ENCODE peak calls at places on chromosomes 1 and 21, in four cellular contexts. V is K562, G is GM12891, L is SK-N-SH. J is an unnamed sample.

GRCh38 chr1:32321712-32322291 is 14.2 kb downstream of the MARCKSL1 start:
- DNase-seq in G (no peak), L (no peak), V (no peak), J (no peak)

GRCh38 chr21:33380483-33380998 is 22.7 kb upstream of the IFNGR2 start:
- DNase-seq in V (peak; percentile 58), L (no peak), G (no peak), J (peak; percentile 40)

GRCh38 chr21:44929799-44930542 is 9.3 kb upstream of the ITGB2 start:
- DNase-seq in V (no peak), L (no peak), G (no peak), J (no peak)

GRCh38 chr1:223180803-223181321 is 37.8 kb upstream of the TLR5 start:
- DNase-seq in L (no peak), V (no peak), G (no peak), J (no peak)

GRCh38 chr1:1433804-1434130 is 1.7 kb upstream of the VWA1 start:
- DNase-seq in L (peak; percentile 31), V (no peak), G (peak; percentile 44), J (peak; percentile 30)

GRCh38 chr1:163273766-163274441 is 47.9 kb upstream of the NUF2 start:
- DNase-seq in L (no peak), G (no peak), V (no peak), J (no peak)

GRCh38 chr1:192159034-192159433 is 772 bp downstream of the RGS18 start:
- DNase-seq in G (no peak), V (no peak), L (no peak), J (no peak)

GRCh38 chr1:181094813-181095212 is 6.3 kb downstream of the IER5 start:
- DNase-seq in V (no peak), L (no peak), G (no peak), J (no peak)

GRCh38 chr1:99565606-99566289 is 80.2 kb upstream of the PALMD start:
- DNase-seq in G (no peak), V (no peak), L (no peak), J (no peak)

GRCh38 chr1:67429011-67429527 is 1.1 kb downstream of the SERBP1 start:
- DNase-seq in V (no peak), L (peak; percentile 32), G (no peak), J (peak; percentile 8)

GRCh38 chr1:11434506-11434905 is 44.4 kb upstream of the DISP3 start:
- DNase-seq in V (no peak), G (no peak), L (no peak), J (no peak)

GRCh38 chr1:11429935-11430334 is 49.0 kb upstream of the DISP3 start:
- DNase-seq in G (no peak), V (no peak), L (no peak), J (no peak)

GRCh38 chr1:11434926-11435325 is 44.0 kb upstream of the DISP3 start:
- DNase-seq in L (no peak), V (no peak), G (no peak), J (no peak)

GRCh38 chr1:11431946-11432507 is 46.9 kb upstream of the DISP3 start:
- DNase-seq in L (no peak), G (no peak), V (no peak), J (no peak)

DNA sequence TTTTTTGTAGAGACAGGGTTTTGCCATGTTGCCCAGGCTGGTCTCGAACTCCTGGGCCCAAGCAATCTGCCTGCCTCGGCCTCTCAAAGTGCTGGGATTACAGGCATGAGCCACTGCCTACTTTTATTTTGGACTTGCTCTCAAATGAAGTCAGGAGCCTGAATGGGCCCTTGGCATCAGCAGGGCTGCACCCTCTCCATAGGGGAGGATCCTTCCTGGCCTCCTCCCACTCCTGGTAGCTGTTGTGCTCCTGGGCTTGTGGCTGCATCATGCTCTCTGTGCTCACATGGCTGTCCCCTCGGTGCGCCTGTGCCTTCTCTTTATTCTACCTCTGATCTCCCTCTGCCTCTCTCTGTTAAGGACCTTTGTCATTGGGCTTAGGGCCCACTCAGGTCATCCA is 46.4 kb upstream of the DISP3 start:
- DNase-seq in L (no peak), G (no peak), V (no peak), J (no peak)
- TF ChIP-seq TAF1 in L (no peak), G (no peak), V (no peak), J (no peak)

DNA sequence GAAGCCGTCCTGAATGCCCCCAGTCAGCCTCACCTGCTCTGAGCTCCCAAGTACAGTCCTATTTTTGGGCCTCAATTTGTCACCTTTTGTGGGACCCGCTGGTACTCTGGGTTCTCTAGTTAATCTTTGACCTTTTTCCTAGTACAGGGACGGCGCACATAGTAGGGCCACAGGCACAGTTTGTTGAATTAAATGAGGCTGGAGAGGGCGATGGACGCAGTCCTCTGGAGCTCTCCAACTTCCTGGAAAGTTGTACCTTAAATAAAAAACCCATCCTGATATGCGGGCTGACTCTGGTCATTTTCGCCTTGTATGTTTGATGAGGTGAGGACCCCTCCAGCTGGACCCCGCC is 4.8 kb downstream of the FAM110D start:
- DNase-seq in L (no peak), G (no peak), V (no peak), J (no peak)
- TF ChIP-seq POLR2AphosphoS5 in L (no peak), G (no peak), V (no peak), J (no peak)

DNA sequence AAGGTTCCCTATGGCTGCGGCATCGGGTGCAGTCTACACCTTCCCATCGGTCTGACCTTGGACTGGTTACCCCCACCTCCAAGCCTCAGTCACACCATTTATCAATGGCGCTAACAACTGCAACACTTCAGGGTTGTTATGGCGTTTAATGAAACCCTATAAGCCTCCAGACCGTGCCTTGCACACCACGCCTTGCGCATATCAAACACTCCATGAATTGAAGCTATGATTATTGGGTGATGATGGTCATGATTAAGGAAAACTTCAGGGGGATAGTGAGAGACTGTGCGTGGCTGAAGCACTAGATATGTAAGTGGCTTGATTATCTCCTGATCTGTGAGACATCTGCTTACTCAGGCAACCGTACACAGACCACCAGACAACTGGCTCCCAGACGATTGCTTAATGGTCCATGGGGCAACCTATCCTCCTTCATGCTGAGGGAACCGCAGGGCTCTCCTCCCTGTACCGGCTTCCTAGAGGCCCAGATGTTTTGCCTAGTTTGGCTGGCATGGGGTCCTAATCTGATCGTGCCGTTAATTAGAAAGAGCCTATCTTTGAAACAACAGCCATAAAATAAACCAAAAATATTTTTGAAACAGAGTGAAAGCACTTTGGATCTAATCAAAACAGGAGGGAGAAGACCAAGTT is 51.7 kb downstream of the IRF2BP2 start:
- DNase-seq in V (peak; percentile 62), G (no peak), L (peak; percentile 69), J (no peak)
- TF ChIP-seq TAF1 in V (no peak), G (no peak), L (no peak), J (no peak)

DNA sequence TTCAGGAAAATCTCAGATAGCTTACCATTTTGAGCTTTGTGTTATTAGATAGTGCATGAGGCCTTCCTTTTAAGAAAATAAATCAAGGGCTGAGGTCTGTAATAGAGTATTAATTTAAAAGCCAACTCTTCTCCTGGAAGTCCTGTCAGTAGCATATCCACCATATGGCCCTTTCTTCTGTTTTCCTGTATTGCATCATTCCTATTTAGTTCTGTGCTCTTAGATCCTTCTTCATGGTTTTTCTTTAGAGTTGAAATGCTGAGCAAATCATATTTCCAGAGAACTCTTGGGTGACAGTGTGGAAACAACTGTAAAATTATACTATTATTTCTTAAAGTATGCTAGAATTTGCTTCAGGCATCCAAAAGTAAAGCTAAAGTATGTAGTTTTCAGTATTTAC is 91.7 kb downstream of the TTC3 start:
- DNase-seq in G (no peak), V (no peak), L (no peak), J (no peak)
- TF ChIP-seq POLR2AphosphoS5 in G (no peak), V (no peak), L (no peak), J (no peak)

GRCh38 chr1:226989081-226989747 is 49.1 kb downstream of the COQ8A start:
- DNase-seq in G (no peak), L (no peak), V (no peak), J (no peak)

GRCh38 chr1:226991920-226992319 is 51.8 kb downstream of the COQ8A start:
- DNase-seq in G (no peak), L (no peak), V (no peak), J (no peak)

GRCh38 chr1:226988337-226988672 is 48.2 kb downstream of the COQ8A start:
- DNase-seq in G (no peak), L (no peak), V (no peak), J (no peak)

GRCh38 chr1:226987623-226988336 is 47.7 kb downstream of the COQ8A start:
- DNase-seq in L (no peak), V (no peak), G (no peak), J (no peak)

DNA sequence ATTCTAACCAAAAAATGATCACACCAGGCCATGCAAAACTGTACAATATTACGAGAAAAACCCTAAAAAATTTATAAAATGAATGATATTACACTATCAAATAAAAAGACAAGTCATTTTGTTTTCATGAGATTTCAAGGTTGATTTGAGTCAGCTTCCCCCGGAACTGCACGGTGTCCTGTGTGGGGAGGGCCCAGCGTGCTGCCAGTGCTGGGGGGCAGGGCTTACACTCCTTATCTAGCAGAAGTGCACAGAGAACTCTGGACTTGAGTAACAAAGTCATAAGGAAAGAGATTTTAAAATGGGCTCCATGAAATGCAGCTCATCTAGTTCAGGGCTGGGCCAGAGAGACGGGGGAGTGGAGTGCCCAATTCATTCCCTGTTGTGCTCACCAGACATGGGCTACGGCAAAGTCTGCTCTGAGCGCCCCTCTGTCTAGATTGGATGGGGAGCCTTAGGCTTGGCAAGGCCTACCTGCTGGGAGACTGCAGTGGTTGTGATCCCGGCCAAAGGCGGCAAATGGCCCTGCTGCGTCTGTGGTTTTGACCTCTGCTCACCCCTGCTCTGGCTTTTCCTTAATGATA is 50.1 kb downstream of the COQ8A start:
- DNase-seq in L (no peak), V (peak; percentile 57), G (no peak), J (no peak)
- TF ChIP-seq TAF1 in L (no peak), V (no peak), G (no peak), J (no peak)

GRCh38 chr21:16534408-16535099 is 804.8 kb downstream of the USP25 start:
- DNase-seq in G (no peak), V (no peak), L (peak; percentile 51), J (no peak)
- TF ChIP-seq POLR2AphosphoS5 in G (no peak), V (no peak), L (no peak), J (no peak)

DNA sequence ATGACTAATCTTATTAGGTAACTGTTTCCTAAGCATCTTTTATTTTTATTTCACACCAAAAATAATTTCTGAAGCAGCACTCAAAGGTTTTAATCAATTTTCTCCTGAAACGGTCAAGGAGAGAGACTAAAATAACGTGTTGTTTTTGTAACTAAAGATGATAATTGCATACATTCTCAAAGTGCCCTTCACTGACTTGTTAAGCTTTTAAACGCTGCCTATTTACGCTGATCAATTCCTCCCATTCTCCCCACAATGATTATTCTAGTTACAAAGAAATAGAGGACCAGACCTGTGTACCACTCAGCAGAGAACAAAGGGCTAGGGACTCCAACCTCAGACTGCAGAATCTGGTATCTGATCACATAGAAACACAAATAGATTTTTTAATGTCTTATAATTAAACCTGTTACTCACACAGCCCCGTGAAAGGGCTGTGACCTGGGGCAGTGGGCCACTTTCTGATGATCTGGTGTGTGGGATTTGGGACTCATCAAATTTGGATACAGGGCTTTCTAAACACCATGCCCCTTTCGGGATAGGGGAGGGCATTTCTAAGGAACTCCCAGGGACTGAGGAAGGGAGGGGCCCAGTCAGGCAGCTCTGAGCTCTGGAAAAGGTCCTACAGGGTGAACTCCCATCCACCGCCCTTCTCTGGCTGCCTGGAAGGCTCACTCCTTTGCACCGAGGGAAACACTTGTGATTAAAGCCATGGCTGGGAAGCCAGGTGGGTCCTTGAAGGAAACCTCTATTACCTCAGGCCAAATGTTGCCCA is 65.2 kb downstream of the BCAR3 start:
- DNase-seq in G (no peak), V (no peak), L (no peak), J (no peak)
- TF ChIP-seq TAF1 in G (no peak), V (no peak), L (no peak), J (no peak)

GRCh38 chr1:109812691-109813393 is 49.1 kb upstream of the EPS8L3 start:
- DNase-seq in G (no peak), L (no peak), V (no peak), J (no peak)
- TF ChIP-seq POLR2AphosphoS5 in G (no peak), L (no peak), V (no peak), J (no peak)

J was measured in GM12892.